ENCODE peak calls at places on chromosomes 2 and 18, in seven cellular contexts. D is GM20000, P is PC-9, X is neural progenitor cell, K is heart left ventricle, E is A549, Y is coronary artery. S is an unnamed sample.

GRCh38 chr18:8701546-8702118 is 3.7 kb upstream of the MTCL1 start:
- DNase-seq in D (no peak), Y (no peak), X (no peak), P (no peak), K (no peak), E (peak; percentile 64), S (no peak)

GRCh38 chr2:218805627-218806026 is 23.7 kb downstream of the CYP27A1 start:
- DNase-seq in K (no peak), X (no peak), D (no peak), P (no peak), Y (no peak), E (no peak), S (no peak)

GRCh38 chr2:212811036-212811805 is 272.6 kb upstream of the ERBB4 start:
- DNase-seq in K (no peak), X (no peak), P (no peak), Y (no peak), D (no peak), E (no peak), S (no peak)

GRCh38 chr2:208128136-208128535 is 1.5 kb downstream of the CRYGC start:
- DNase-seq in D (no peak), P (no peak), E (no peak), X (no peak), Y (no peak), K (no peak), S (no peak)

GRCh38 chr2:99900589-99900988 is 241.8 kb downstream of the AFF3 start:
- DNase-seq in Y (no peak), P (no peak), E (no peak), X (no peak), K (no peak), D (no peak), S (no peak)

GRCh38 chr2:73114273-73114867 is 1.6 kb upstream of the RAB11FIP5 start:
- DNase-seq in E (no peak), Y (no peak), D (no peak), K (no peak), X (no peak), P (no peak), S (no peak)

GRCh38 chr2:68391099-68391498 is 26.0 kb downstream of the PLEK start:
- DNase-seq in Y (no peak), K (no peak), D (no peak), P (no peak), X (no peak), E (no peak), S (no peak)

GRCh38 chr2:208142255-208142924 is 3.6 kb downstream of the CRYGB start:
- DNase-seq in X (no peak), D (no peak), P (no peak), E (no peak), Y (no peak), K (no peak), S (no peak)

GRCh38 chr2:9656270-9656766 is 25.5 kb upstream of the YWHAQ start:
- DNase-seq in P (peak; percentile 39), K (no peak), X (peak; percentile 49), E (peak; percentile 95), Y (no peak), D (peak; percentile 82), S (peak; percentile 84)

GRCh38 chr18:40935423-40935822 is 1019.6 kb upstream of the PIK3C3 start:
- DNase-seq in P (no peak), K (no peak), X (peak; percentile 57), D (peak; percentile 18), E (no peak), Y (no peak), S (no peak)
- TF ChIP-seq CTCF in P (peak; percentile 54), K (peak; percentile 38), X (peak; percentile 68), D (no peak), E (no peak), Y (no peak), S (no peak)

GRCh38 chr18:37309059-37309458 is 256.5 kb downstream of the CELF4 start:
- DNase-seq in D (no peak), K (no peak), E (no peak), P (no peak), X (no peak), Y (no peak), S (no peak)
- TF ChIP-seq CTCF in D (no peak), K (no peak), E (no peak), P (no peak), X (no peak), Y (no peak), S (no peak)

GRCh38 chr2:15186118-15186517 is 375.0 kb downstream of the NBAS start:
- DNase-seq in E (no peak), Y (no peak), D (no peak), P (no peak), K (no peak), X (no peak), S (no peak)
- TF ChIP-seq CTCF in E (no peak), Y (no peak), D (no peak), P (no peak), K (no peak), X (no peak), S (no peak)

GRCh38 chr18:64100136-64100922 is 48.6 kb downstream of the LINC00305 start:
- DNase-seq in E (no peak), P (no peak), D (peak; percentile 11), X (peak; percentile 9), K (no peak), Y (no peak), S (no peak)

GRCh38 chr18:64099244-64099643 is 49.6 kb downstream of the LINC00305 start:
- DNase-seq in P (no peak), K (no peak), X (no peak), E (no peak), Y (no peak), D (no peak), S (no peak)

DNA sequence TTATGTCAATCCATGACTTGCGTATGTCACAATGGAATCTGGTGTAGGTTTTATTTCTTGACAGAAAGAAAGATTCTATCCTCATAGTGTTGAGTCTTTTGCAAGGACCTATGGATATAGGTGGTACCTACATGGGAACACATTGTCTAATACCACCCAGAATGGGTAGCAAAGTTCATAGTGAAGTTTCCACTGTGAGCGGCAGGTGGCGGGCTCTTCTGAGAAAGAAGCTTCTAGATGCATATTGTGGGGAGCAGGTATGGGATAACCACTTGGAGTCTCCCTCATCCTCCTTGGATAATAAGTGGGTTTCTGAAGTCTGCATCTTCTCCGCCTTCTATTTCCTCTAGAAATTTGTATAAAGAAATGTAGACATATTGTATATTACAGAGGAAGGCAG is 44.9 kb downstream of the LINC00305 start:
- DNase-seq in X (peak; percentile 16), P (peak; percentile 1), D (no peak), Y (no peak), K (no peak), E (no peak), S (no peak)
- TF ChIP-seq CTCF in X (peak; percentile 33), P (peak; percentile 43), D (no peak), Y (no peak), K (no peak), E (peak; percentile 18), S (no peak)

GRCh38 chr2:216921057-216921456 is 61.2 kb upstream of the TNP1 start:
- DNase-seq in K (no peak), Y (no peak), E (no peak), X (no peak), P (no peak), D (no peak), S (no peak)
- TF ChIP-seq CTCF in K (no peak), Y (no peak), E (no peak), X (no peak), P (no peak), D (no peak), S (no peak)

GRCh38 chr2:78839259-78839658 is 186.2 kb upstream of the REG3G start:
- DNase-seq in P (no peak), E (no peak), K (no peak), X (peak; percentile 4), Y (no peak), D (no peak), S (no peak)
- TF ChIP-seq CTCF in P (no peak), E (no peak), K (no peak), X (no peak), Y (no peak), D (no peak), S (no peak)

GRCh38 chr2:38556007-38556801 is 46.5 kb downstream of the HNRNPLL start:
- DNase-seq in P (no peak), K (no peak), D (no peak), Y (no peak), E (no peak), X (no peak), S (no peak)

GRCh38 chr2:38557217-38557616 is 45.5 kb downstream of the HNRNPLL start:
- DNase-seq in E (no peak), P (no peak), K (no peak), Y (no peak), X (no peak), D (no peak), S (no peak)

GRCh38 chr2:38552259-38552658 is 50.5 kb downstream of the HNRNPLL start:
- DNase-seq in Y (no peak), X (no peak), K (no peak), E (no peak), P (no peak), D (no peak), S (no peak)

GRCh38 chr2:38553554-38553953 is 49.2 kb downstream of the HNRNPLL start:
- DNase-seq in D (no peak), P (no peak), K (no peak), X (no peak), E (no peak), Y (no peak), S (no peak)

GRCh38 chr2:38554973-38555595 is 47.6 kb downstream of the HNRNPLL start:
- DNase-seq in K (no peak), E (peak; percentile 31), Y (no peak), D (no peak), P (no peak), X (no peak), S (no peak)
- TF ChIP-seq CTCF in K (peak; percentile 27), E (peak; percentile 58), Y (no peak), D (peak; percentile 12), P (peak; percentile 64), X (peak; percentile 46), S (peak; percentile 30)

GRCh38 chr2:236415706-236416493 is 151.7 kb upstream of the ASB18 start:
- DNase-seq in Y (peak; percentile 52), P (no peak), X (no peak), K (no peak), D (no peak), E (no peak), S (no peak)

GRCh38 chr2:236417150-236417549 is 152.5 kb upstream of the ACKR3 start:
- DNase-seq in Y (peak; percentile 47), P (no peak), E (no peak), D (no peak), K (no peak), X (no peak), S (no peak)
- TF ChIP-seq CTCF in Y (no peak), P (no peak), E (no peak), D (no peak), K (no peak), X (no peak), S (no peak)

GRCh38 chr2:37636209-37637077 is 35.0 kb downstream of the CDC42EP3 start:
- DNase-seq in X (no peak), K (no peak), P (no peak), D (no peak), Y (no peak), E (no peak), S (no peak)

GRCh38 chr2:37637985-37638384 is 33.5 kb downstream of the CDC42EP3 start:
- DNase-seq in X (no peak), Y (no peak), P (no peak), E (no peak), K (no peak), D (no peak), S (no peak)

GRCh38 chr2:37638973-37639372 is 32.5 kb downstream of the CDC42EP3 start:
- DNase-seq in X (no peak), D (no peak), E (no peak), P (no peak), Y (no peak), K (no peak), S (no peak)

GRCh38 chr2:37635359-37636208 is 35.9 kb downstream of the CDC42EP3 start:
- DNase-seq in D (no peak), E (no peak), K (no peak), P (no peak), Y (no peak), X (no peak), S (no peak)

GRCh38 chr2:37637122-37637875 is 34.1 kb downstream of the CDC42EP3 start:
- DNase-seq in E (no peak), K (no peak), D (no peak), Y (no peak), P (no peak), X (no peak), S (no peak)
- TF ChIP-seq CTCF in E (no peak), K (peak; percentile 9), D (no peak), Y (no peak), P (no peak), X (no peak), S (no peak)